ENCODE peak calls at places on chromosomes 3 and 15, in four cellular contexts. H is K562, Y is HepG2, B is GM12878. R is an unnamed sample. For H3K27me3, the result is how much of the 10 kb centered on the place peaks cover.

GRCh38 chr15:49760749-49761148 is 139.9 kb downstream of the DTWD1 start:
- DNase-seq in H (no peak), Y (no peak), B (no peak), R (no peak)

GRCh38 chr3:8324727-8325126 is 176.9 kb upstream of the LMCD1 start:
- DNase-seq in H (no peak), Y (peak), B (no peak), R (peak)

GRCh38 chr3:21017115-21017852 is 733.7 kb downstream of the ZNF385D start:
- DNase-seq in H (no peak), Y (no peak), B (no peak), R (peak)

GRCh38 chr15:69973102-69973714 is 124.5 kb downstream of the TLE3 start:
- DNase-seq in H (peak), Y (peak), B (no peak), R (peak)

GRCh38 chr3:150703756-150704344 is at the start of gene ERICH6:
- DNase-seq in H (peak), Y (peak), B (peak), R (peak)

GRCh38 chr3:89560546-89560945 is 453.1 kb downstream of the EPHA3 start:
- DNase-seq in H (no peak), Y (no peak), B (no peak), R (no peak)

GRCh38 chr15:81189583-81190283 is 6.9 kb upstream of the IL16 start:
- DNase-seq in H (no peak), Y (no peak), B (no peak), R (no peak)

GRCh38 chr3:194125474-194125873 is 10.5 kb upstream of the HES1 start:
- DNase-seq in H (no peak), Y (no peak), B (no peak), R (no peak)

GRCh38 chr3:137767146-137768020 is 3.3 kb downstream of the SOX14 start:
- DNase-seq in H (no peak), Y (no peak), B (no peak), R (peak)

GRCh38 chr3:16085884-16086608 is 88.4 kb upstream of the GALNT15 start:
- DNase-seq in H (no peak), Y (no peak), B (no peak), R (peak)

GRCh38 chr15:57923750-57924149 is 141.8 kb downstream of the ALDH1A2 start:
- DNase-seq in H (no peak), Y (no peak), B (no peak), R (no peak)

GRCh38 chr15:90829942-90830440 is 38.4 kb upstream of the FURIN start:
- DNase-seq in H (no peak), Y (no peak), B (no peak), R (no peak)

GRCh38 chr3:29642393-29643033 is 361.6 kb downstream of the RBMS3 start:
- DNase-seq in H (no peak), Y (no peak), B (no peak), R (no peak)

GRCh38 chr3:16073218-16073617 is 101.3 kb upstream of the GALNT15 start:
- DNase-seq in H (no peak), Y (no peak), B (no peak), R (no peak)

GRCh38 chr3:188929138-188929537 is 242.6 kb upstream of the TPRG1 start:
- DNase-seq in H (no peak), Y (peak), B (no peak), R (peak)

GRCh38 chr3:150736903-150737832 is 25.8 kb downstream of the SIAH2 start:
- DNase-seq in H (no peak), Y (peak), B (no peak), R (no peak)

GRCh38 chr3:166123576-166123975 is 286.4 kb upstream of the BCHE start:
- DNase-seq in H (no peak), Y (no peak), B (no peak), R (peak)

GRCh38 chr3:72961766-72962165 is 34.8 kb upstream of the PPP4R2 start:
- DNase-seq in H (no peak), Y (no peak), B (no peak), R (no peak)

GRCh38 chr3:181971424-181971823 is 259.7 kb downstream of the SOX2 start:
- DNase-seq in H (no peak), Y (no peak), B (no peak), R (no peak)

GRCh38 chr15:22980189-22981136 is at the start of gene CYFIP1:
- DNase-seq in H (peak), Y (peak), B (no peak), R (peak)

GRCh38 chr15:77012117-77012712 is 17.3 kb downstream of the PSTPIP1 start:
- DNase-seq in H (no peak), Y (no peak), B (no peak), R (no peak)

GRCh38 chr3:15933439-15934144 is 135.8 kb upstream of the ANKRD28 start:
- DNase-seq in H (no peak), Y (no peak), B (no peak), R (no peak)

GRCh38 chr15:58779554-58779953 is 8.5 kb downstream of the MINDY2 start:
- DNase-seq in H (peak), Y (no peak), B (no peak), R (no peak)

GRCh38 chr3:128340904-128341555 is 125.7 kb downstream of the DNAJB8 start:
- DNase-seq in H (no peak), Y (no peak), B (no peak), R (no peak)

DNA sequence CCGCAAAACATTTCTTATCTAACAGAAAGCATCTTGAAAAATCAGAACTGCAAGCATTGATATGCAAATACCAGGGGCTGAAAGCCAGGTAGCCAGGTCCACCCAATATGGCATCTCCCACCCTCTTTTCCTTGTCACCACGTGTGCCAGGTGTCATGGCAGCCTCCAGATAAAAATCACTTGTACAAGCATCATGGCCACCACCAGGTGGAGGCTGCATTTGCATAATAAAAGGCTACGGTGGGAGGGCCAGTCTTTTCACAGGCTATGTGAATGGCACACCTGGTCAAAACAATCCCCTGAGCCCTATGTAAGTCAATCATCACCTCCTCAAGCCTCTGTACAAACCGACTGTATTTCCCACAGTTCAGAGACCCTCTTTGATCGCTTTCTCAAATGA is 1233.1 kb upstream of the ALCAM start:
- DNase-seq in H (no peak), Y (no peak), B (no peak), R (peak)
- TF ChIP-seq JUNB in H (no peak), Y (no peak), B (no peak), R (no peak)

DNA sequence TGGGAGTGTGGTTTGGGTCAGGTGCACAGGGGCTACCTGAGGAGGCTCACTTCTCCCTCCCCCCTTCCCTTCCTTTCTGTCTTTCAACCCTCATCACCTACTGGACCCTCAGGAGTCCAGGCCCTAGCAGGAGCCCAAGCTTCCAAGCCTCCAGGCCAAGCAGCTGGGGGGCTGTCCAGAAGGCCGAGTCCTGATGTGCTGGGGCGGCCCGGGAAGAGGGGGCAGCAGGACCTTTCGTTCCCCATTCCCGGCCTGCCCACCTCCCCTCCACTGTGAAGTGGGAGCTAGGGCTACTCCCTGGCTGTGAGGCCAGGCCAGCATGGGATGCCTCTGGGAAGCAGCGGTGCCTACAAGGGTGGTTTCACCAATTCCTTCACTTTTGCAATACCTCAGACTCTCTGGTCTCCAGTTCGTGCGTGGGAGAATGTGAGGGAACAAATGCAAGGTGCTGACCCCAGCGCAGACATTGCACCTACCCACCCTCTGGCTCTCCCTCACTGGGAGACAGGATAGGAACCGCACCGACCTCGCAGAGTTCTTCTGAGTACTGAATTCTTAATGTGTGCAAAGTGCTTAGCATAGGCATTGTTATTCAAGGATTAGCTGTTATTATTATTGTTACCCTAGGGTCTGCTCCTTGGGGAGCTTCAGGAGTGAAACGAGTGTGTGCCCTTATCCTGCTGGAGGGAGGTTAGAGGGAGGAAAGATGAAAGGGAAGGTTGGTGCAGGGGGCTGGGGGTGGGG is 2.5 kb downstream of the EPHB3 start:
- DNase-seq in H (no peak), Y (no peak), B (no peak), R (no peak)
- H3K27me3 ChIP-seq in H (half or more), Y (under half), B (under half), R (half or more)

GRCh38 chr3:48856469-48856868 is 8.8 kb upstream of the PRKAR2A start:
- DNase-seq in H (no peak), Y (no peak), B (no peak), R (no peak)
- TF ChIP-seq JUNB in H (no peak), Y (no peak), B (no peak), R (no peak)

GRCh38 chr3:13016726-13017255 is 56.4 kb downstream of the IQSEC1 start:
- DNase-seq in H (no peak), Y (no peak), B (no peak), R (no peak)
- H3K27me3 ChIP-seq in H (under half), Y (under half), B (under half), R (under half)

GRCh38 chr3:53192608-53193007 is 31.6 kb downstream of the PRKCD start:
- DNase-seq in H (no peak), Y (no peak), B (no peak), R (no peak)

GRCh38 chr3:53188720-53189119 is 27.7 kb downstream of the PRKCD start:
- DNase-seq in H (no peak), Y (no peak), B (no peak), R (no peak)

GRCh38 chr3:53191836-53192480 is 30.9 kb downstream of the PRKCD start:
- DNase-seq in H (no peak), Y (no peak), B (no peak), R (no peak)

GRCh38 chr3:53189276-53189675 is 28.3 kb downstream of the PRKCD start:
- DNase-seq in H (no peak), Y (no peak), B (no peak), R (no peak)

GRCh38 chr3:53190659-53191058 is 29.6 kb downstream of the PRKCD start:
- DNase-seq in H (no peak), Y (no peak), B (no peak), R (no peak)
- TF ChIP-seq JUNB in H (no peak), Y (no peak), B (no peak), R (no peak)

R was measured in GM23338.